ENCODE peak calls at places on chromosomes 1 and 21, in six cellular contexts. One of them, this sample, is unnamed.

GRCh38 chr1:143691400-143691891 is 280.3 kb downstream of the FAM72C start:
- DNase-seq in SJSA1: no peak
- DNase-seq in NCI-H1092: no peak
- DNase-seq in activated CD4-positive, alpha-beta T cell treated with anti-CD3 and anti-CD28 coated beads, Interleukin-2, amount 50 U/mL, for 24 hours: no peak
- DNase-seq in ELF-1: peak
- DNase-seq in Daoy: peak
- DNase-seq in this sample: no peak

GRCh38 chr1:198258491-198258890 is 101.7 kb downstream of the NEK7 start:
- DNase-seq in activated CD4-positive, alpha-beta T cell treated with anti-CD3 and anti-CD28 coated beads, Interleukin-2, amount 50 U/mL, for 24 hours: no peak
- DNase-seq in ELF-1: no peak
- DNase-seq in Daoy: peak
- DNase-seq in NCI-H1092: no peak
- DNase-seq in SJSA1: peak
- DNase-seq in this sample: no peak

GRCh38 chr1:240021709-240022108 is 70.0 kb upstream of the FMN2 start:
- DNase-seq in activated CD4-positive, alpha-beta T cell treated with anti-CD3 and anti-CD28 coated beads, Interleukin-2, amount 50 U/mL, for 24 hours: no peak
- DNase-seq in ELF-1: no peak
- DNase-seq in Daoy: no peak
- DNase-seq in NCI-H1092: no peak
- DNase-seq in SJSA1: no peak
- DNase-seq in this sample: no peak

GRCh38 chr1:26717066-26717465 is 21.3 kb downstream of the ARID1A start:
- DNase-seq in NCI-H1092: no peak
- DNase-seq in SJSA1: no peak
- DNase-seq in ELF-1: no peak
- DNase-seq in Daoy: no peak
- DNase-seq in activated CD4-positive, alpha-beta T cell treated with anti-CD3 and anti-CD28 coated beads, Interleukin-2, amount 50 U/mL, for 24 hours: no peak
- DNase-seq in this sample: no peak

GRCh38 chr1:155125946-155126493 is 1.7 kb upstream of the EFNA1 start:
- DNase-seq in ELF-1: peak
- DNase-seq in SJSA1: peak
- DNase-seq in NCI-H1092: peak
- DNase-seq in activated CD4-positive, alpha-beta T cell treated with anti-CD3 and anti-CD28 coated beads, Interleukin-2, amount 50 U/mL, for 24 hours: no peak
- DNase-seq in Daoy: peak
- DNase-seq in this sample: no peak

GRCh38 chr1:223258751-223259177 is 105.2 kb downstream of the SUSD4 start:
- DNase-seq in SJSA1: peak
- DNase-seq in activated CD4-positive, alpha-beta T cell treated with anti-CD3 and anti-CD28 coated beads, Interleukin-2, amount 50 U/mL, for 24 hours: no peak
- DNase-seq in NCI-H1092: no peak
- DNase-seq in Daoy: peak
- DNase-seq in ELF-1: peak
- DNase-seq in this sample: no peak

GRCh38 chr1:170309389-170310013 is 163.7 kb downstream of the NTMT2 start:
- DNase-seq in ELF-1: peak
- DNase-seq in SJSA1: peak
- DNase-seq in activated CD4-positive, alpha-beta T cell treated with anti-CD3 and anti-CD28 coated beads, Interleukin-2, amount 50 U/mL, for 24 hours: no peak
- DNase-seq in NCI-H1092: no peak
- DNase-seq in Daoy: peak
- DNase-seq in this sample: no peak

GRCh38 chr1:153670859-153671622 is at the start of gene ILF2:
- DNase-seq in SJSA1: peak
- DNase-seq in NCI-H1092: peak
- DNase-seq in ELF-1: peak
- DNase-seq in activated CD4-positive, alpha-beta T cell treated with anti-CD3 and anti-CD28 coated beads, Interleukin-2, amount 50 U/mL, for 24 hours: peak
- DNase-seq in Daoy: peak
- DNase-seq in this sample: peak

GRCh38 chr1:205504311-205505075 is at the start of gene CDK18:
- DNase-seq in Daoy: peak
- DNase-seq in NCI-H1092: peak
- DNase-seq in SJSA1: no peak
- DNase-seq in ELF-1: peak
- DNase-seq in activated CD4-positive, alpha-beta T cell treated with anti-CD3 and anti-CD28 coated beads, Interleukin-2, amount 50 U/mL, for 24 hours: no peak
- DNase-seq in this sample: peak

GRCh38 chr1:43452789-43453441 is 816 bp downstream of the HYI start:
- DNase-seq in Daoy: peak
- DNase-seq in SJSA1: peak
- DNase-seq in NCI-H1092: peak
- DNase-seq in ELF-1: peak
- DNase-seq in activated CD4-positive, alpha-beta T cell treated with anti-CD3 and anti-CD28 coated beads, Interleukin-2, amount 50 U/mL, for 24 hours: no peak
- DNase-seq in this sample: peak

GRCh38 chr1:32695098-32695904 is 7.3 kb downstream of the SYNC start:
- DNase-seq in NCI-H1092: no peak
- DNase-seq in SJSA1: peak
- DNase-seq in Daoy: peak
- DNase-seq in ELF-1: peak
- DNase-seq in activated CD4-positive, alpha-beta T cell treated with anti-CD3 and anti-CD28 coated beads, Interleukin-2, amount 50 U/mL, for 24 hours: no peak
- DNase-seq in this sample: no peak

GRCh38 chr1:16118706-16119105 is 37.2 kb downstream of the EPHA2 start:
- DNase-seq in Daoy: no peak
- DNase-seq in NCI-H1092: no peak
- DNase-seq in ELF-1: no peak
- DNase-seq in activated CD4-positive, alpha-beta T cell treated with anti-CD3 and anti-CD28 coated beads, Interleukin-2, amount 50 U/mL, for 24 hours: no peak
- DNase-seq in SJSA1: no peak
- DNase-seq in this sample: no peak

GRCh38 chr1:94039871-94040569 is 80.9 kb downstream of the ABCA4 start:
- DNase-seq in Daoy: no peak
- DNase-seq in NCI-H1092: no peak
- DNase-seq in SJSA1: no peak
- DNase-seq in ELF-1: no peak
- DNase-seq in activated CD4-positive, alpha-beta T cell treated with anti-CD3 and anti-CD28 coated beads, Interleukin-2, amount 50 U/mL, for 24 hours: no peak
- DNase-seq in this sample: no peak

GRCh38 chr1:67274623-67275325 is 32.9 kb upstream of the IL12RB2 start:
- DNase-seq in Daoy: no peak
- DNase-seq in SJSA1: no peak
- DNase-seq in activated CD4-positive, alpha-beta T cell treated with anti-CD3 and anti-CD28 coated beads, Interleukin-2, amount 50 U/mL, for 24 hours: no peak
- DNase-seq in ELF-1: no peak
- DNase-seq in NCI-H1092: no peak
- DNase-seq in this sample: no peak

GRCh38 chr1:20847619-20848080 is 60.5 kb upstream of the HP1BP3 start:
- DNase-seq in SJSA1: peak
- DNase-seq in ELF-1: no peak
- DNase-seq in Daoy: no peak
- DNase-seq in activated CD4-positive, alpha-beta T cell treated with anti-CD3 and anti-CD28 coated beads, Interleukin-2, amount 50 U/mL, for 24 hours: no peak
- DNase-seq in NCI-H1092: no peak
- DNase-seq in this sample: no peak

GRCh38 chr1:201561604-201562003 is 22.7 kb downstream of the NAV1 start:
- DNase-seq in SJSA1: no peak
- DNase-seq in ELF-1: peak
- DNase-seq in NCI-H1092: no peak
- DNase-seq in Daoy: peak
- DNase-seq in activated CD4-positive, alpha-beta T cell treated with anti-CD3 and anti-CD28 coated beads, Interleukin-2, amount 50 U/mL, for 24 hours: no peak
- DNase-seq in this sample: no peak

GRCh38 chr1:31954607-31955283 is 16.6 kb upstream of the PTP4A2 start:
- DNase-seq in NCI-H1092: no peak
- DNase-seq in ELF-1: peak
- DNase-seq in SJSA1: peak
- DNase-seq in activated CD4-positive, alpha-beta T cell treated with anti-CD3 and anti-CD28 coated beads, Interleukin-2, amount 50 U/mL, for 24 hours: no peak
- DNase-seq in Daoy: peak
- DNase-seq in this sample: no peak

GRCh38 chr1:209769956-209770355 is 14.1 kb downstream of the TRAF3IP3 start:
- DNase-seq in NCI-H1092: no peak
- DNase-seq in activated CD4-positive, alpha-beta T cell treated with anti-CD3 and anti-CD28 coated beads, Interleukin-2, amount 50 U/mL, for 24 hours: no peak
- DNase-seq in Daoy: no peak
- DNase-seq in SJSA1: no peak
- DNase-seq in ELF-1: no peak
- DNase-seq in this sample: no peak

GRCh38 chr1:223429313-223429731 is 36.1 kb downstream of the CCDC185 start:
- DNase-seq in activated CD4-positive, alpha-beta T cell treated with anti-CD3 and anti-CD28 coated beads, Interleukin-2, amount 50 U/mL, for 24 hours: no peak
- DNase-seq in Daoy: peak
- DNase-seq in ELF-1: no peak
- DNase-seq in NCI-H1092: no peak
- DNase-seq in SJSA1: no peak
- DNase-seq in this sample: no peak

GRCh38 chr1:90780981-90781380 is 63.9 kb upstream of the BARHL2 start:
- DNase-seq in SJSA1: no peak
- DNase-seq in activated CD4-positive, alpha-beta T cell treated with anti-CD3 and anti-CD28 coated beads, Interleukin-2, amount 50 U/mL, for 24 hours: no peak
- DNase-seq in Daoy: no peak
- DNase-seq in NCI-H1092: no peak
- DNase-seq in ELF-1: no peak
- DNase-seq in this sample: no peak

GRCh38 chr1:22039594-22040347 is 12.7 kb upstream of the CDC42 start:
- DNase-seq in SJSA1: no peak
- DNase-seq in NCI-H1092: peak
- DNase-seq in activated CD4-positive, alpha-beta T cell treated with anti-CD3 and anti-CD28 coated beads, Interleukin-2, amount 50 U/mL, for 24 hours: peak
- DNase-seq in Daoy: peak
- DNase-seq in ELF-1: peak
- DNase-seq in this sample: peak

GRCh38 chr1:145690587-145691558 is 16.3 kb downstream of the PDZK1 start:
- DNase-seq in activated CD4-positive, alpha-beta T cell treated with anti-CD3 and anti-CD28 coated beads, Interleukin-2, amount 50 U/mL, for 24 hours: no peak
- DNase-seq in SJSA1: peak
- DNase-seq in ELF-1: no peak
- DNase-seq in NCI-H1092: no peak
- DNase-seq in Daoy: peak
- DNase-seq in this sample: no peak

GRCh38 chr1:26289158-26290059 is 9.5 kb downstream of the SH3BGRL3 start:
- DNase-seq in ELF-1: no peak
- DNase-seq in activated CD4-positive, alpha-beta T cell treated with anti-CD3 and anti-CD28 coated beads, Interleukin-2, amount 50 U/mL, for 24 hours: no peak
- DNase-seq in SJSA1: no peak
- DNase-seq in NCI-H1092: no peak
- DNase-seq in Daoy: no peak
- DNase-seq in this sample: no peak

GRCh38 chr1:234853906-234854647 is 244.1 kb upstream of the IRF2BP2 start:
- DNase-seq in Daoy: no peak
- DNase-seq in SJSA1: no peak
- DNase-seq in ELF-1: no peak
- DNase-seq in activated CD4-positive, alpha-beta T cell treated with anti-CD3 and anti-CD28 coated beads, Interleukin-2, amount 50 U/mL, for 24 hours: no peak
- DNase-seq in NCI-H1092: no peak
- DNase-seq in this sample: no peak

GRCh38 chr1:67793562-67793961 is 39.7 kb downstream of the GNG12 start:
- DNase-seq in Daoy: peak
- DNase-seq in NCI-H1092: no peak
- DNase-seq in ELF-1: no peak
- DNase-seq in activated CD4-positive, alpha-beta T cell treated with anti-CD3 and anti-CD28 coated beads, Interleukin-2, amount 50 U/mL, for 24 hours: no peak
- DNase-seq in SJSA1: peak
- DNase-seq in this sample: no peak

GRCh38 chr21:44006017-44006624 is 6.0 kb upstream of the TRAPPC10 start:
- DNase-seq in SJSA1: peak
- DNase-seq in Daoy: peak
- DNase-seq in ELF-1: peak
- DNase-seq in activated CD4-positive, alpha-beta T cell treated with anti-CD3 and anti-CD28 coated beads, Interleukin-2, amount 50 U/mL, for 24 hours: no peak
- DNase-seq in NCI-H1092: no peak
- DNase-seq in this sample: no peak

This sample was measured in NCI-H748 treated with DMSO at 0.1 percent for 48 hours.